ENCODE peak calls at places on chromosomes 16 and 17, in nine cellular contexts. A, C, R, I, O, Q, G, V and F are unnamed samples.

GRCh38 chr17:29565643-29566472 is 979 bp downstream of the ABHD15 start:
- DNase-seq in A (peak; percentile 61), C (no peak), R (peak; percentile 94), I (no peak), O (no peak), Q (peak; percentile 63), G (peak; percentile 85), V (peak; percentile 39), F (no peak)

GRCh38 chr17:1054656-1055055 is 57.7 kb downstream of the TIMM22 start:
- DNase-seq in A (no peak), C (no peak), R (no peak), I (no peak), O (no peak), Q (no peak), G (peak; percentile 19), V (no peak), F (no peak)

GRCh38 chr17:73549841-73550430 is 94.3 kb downstream of the SDK2 start:
- DNase-seq in A (no peak), C (no peak), R (no peak), I (no peak), O (no peak), Q (no peak), G (no peak), V (no peak), F (no peak)

GRCh38 chr17:5837055-5837491 is 233.1 kb upstream of the WSCD1 start:
- DNase-seq in A (no peak), C (no peak), R (no peak), I (peak; percentile 68), O (no peak), Q (no peak), G (no peak), V (no peak), F (peak; percentile 43)

GRCh38 chr16:28012031-28012445 is 51.5 kb downstream of the GSG1L start:
- DNase-seq in A (no peak), C (no peak), R (no peak), I (peak; percentile 20), O (peak; percentile 20), Q (no peak), G (no peak), V (no peak), F (peak; percentile 44)

GRCh38 chr17:69367298-69367697 is 40.4 kb upstream of the ABCA5 start:
- DNase-seq in A (no peak), C (no peak), R (no peak), I (no peak), O (no peak), Q (no peak), G (no peak), V (no peak), F (no peak)

GRCh38 chr17:77644181-77644972 is 314.1 kb upstream of the TNRC6C start:
- DNase-seq in A (no peak), C (no peak), R (peak; percentile 1), I (no peak), O (no peak), Q (no peak), G (no peak), V (no peak), F (no peak)

GRCh38 chr17:61335845-61336655 is 63.6 kb upstream of the TBX2 start:
- DNase-seq in A (peak; percentile 38), C (peak; percentile 90), R (no peak), I (peak; percentile 89), O (no peak), Q (no peak), G (no peak), V (no peak), F (no peak)

GRCh38 chr17:78572277-78573205 is 4.7 kb downstream of the DNAH17 start:
- DNase-seq in A (no peak), C (no peak), R (no peak), I (no peak), O (no peak), Q (no peak), G (no peak), V (no peak), F (no peak)

GRCh38 chr17:50056961-50057330 is 1.0 kb downstream of the ITGA3 start:
- DNase-seq in A (peak; percentile 75), C (peak; percentile 63), R (no peak), I (peak; percentile 55), O (no peak), Q (no peak), G (peak; percentile 69), V (no peak), F (peak; percentile 83)

DNA sequence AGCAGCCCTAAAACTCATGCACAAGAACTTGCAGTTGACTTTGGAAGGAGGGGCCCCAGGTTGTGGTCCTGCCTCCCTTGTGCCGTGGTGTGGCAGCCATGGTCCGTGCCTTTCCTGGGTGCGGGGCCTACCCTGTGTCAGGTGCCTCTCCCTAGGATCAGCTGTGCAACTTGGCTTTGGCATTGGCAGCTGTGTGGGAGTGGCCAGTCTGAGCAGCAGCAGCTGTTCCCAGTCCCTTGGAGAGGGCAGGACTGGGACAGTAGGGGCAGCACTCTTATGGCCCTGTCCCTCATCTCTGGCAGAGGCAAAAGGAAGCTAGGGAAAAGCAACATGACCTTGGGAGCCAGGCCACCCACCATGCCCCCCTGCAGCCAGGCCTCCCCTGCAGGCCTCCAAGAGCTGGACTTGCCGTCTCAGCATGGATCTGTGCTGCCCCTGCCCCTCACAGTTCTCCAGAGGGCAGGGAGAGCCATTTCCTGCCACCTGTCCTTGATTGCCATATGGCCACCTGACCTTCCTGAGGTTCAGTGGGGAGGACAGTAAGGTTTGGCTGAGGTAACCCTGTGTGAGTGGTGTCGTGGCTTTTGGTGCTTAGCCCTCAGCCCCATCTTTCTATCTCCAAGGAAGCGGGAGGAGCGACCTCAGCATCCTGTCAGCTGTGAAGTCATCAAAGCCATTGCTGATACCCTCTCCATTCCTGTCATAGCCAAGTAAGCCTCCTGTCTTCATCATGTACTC is 15.5 kb upstream of the NFATC3 start:
- DNase-seq in A (peak; percentile 54), C (no peak), R (no peak), I (no peak), O (peak; percentile 64), Q (no peak), G (peak; percentile 80), V (peak; percentile 64), F (no peak)
- H3K4me1 ChIP-seq in A (peaks cover 8% of the 10 kb centered on the region), C (peaks cover 6% of the 10 kb centered on the region), R (peaks cover 90% of the 10 kb centered on the region), I (peaks cover 16% of the 10 kb centered on the region), O (peaks cover 46% of the 10 kb centered on the region), Q (peaks cover 19% of the 10 kb centered on the region), G (peaks cover 22% of the 10 kb centered on the region), V (peaks cover 68% of the 10 kb centered on the region), F (peaks cover 46% of the 10 kb centered on the region)

GRCh38 chr16:29989111-29989858 is 6.1 kb downstream of the HIRIP3 start:
- DNase-seq in A (no peak), C (no peak), R (peak; percentile 49), I (no peak), O (no peak), Q (peak; percentile 35), G (no peak), V (no peak), F (no peak)

GRCh38 chr16:29991571-29991904 is 3.9 kb downstream of the HIRIP3 start:
- DNase-seq in A (no peak), C (no peak), R (peak; percentile 47), I (no peak), O (no peak), Q (no peak), G (no peak), V (no peak), F (no peak)

GRCh38 chr16:29990033-29990432 is 5.4 kb downstream of the HIRIP3 start:
- DNase-seq in A (peak; percentile 52), C (no peak), R (no peak), I (no peak), O (no peak), Q (no peak), G (no peak), V (no peak), F (no peak)

GRCh38 chr16:29992371-29992967 is 2.9 kb downstream of the HIRIP3 start:
- DNase-seq in A (no peak), C (peak; percentile 63), R (no peak), I (no peak), O (peak; percentile 70), Q (no peak), G (peak; percentile 22), V (no peak), F (no peak)

DNA sequence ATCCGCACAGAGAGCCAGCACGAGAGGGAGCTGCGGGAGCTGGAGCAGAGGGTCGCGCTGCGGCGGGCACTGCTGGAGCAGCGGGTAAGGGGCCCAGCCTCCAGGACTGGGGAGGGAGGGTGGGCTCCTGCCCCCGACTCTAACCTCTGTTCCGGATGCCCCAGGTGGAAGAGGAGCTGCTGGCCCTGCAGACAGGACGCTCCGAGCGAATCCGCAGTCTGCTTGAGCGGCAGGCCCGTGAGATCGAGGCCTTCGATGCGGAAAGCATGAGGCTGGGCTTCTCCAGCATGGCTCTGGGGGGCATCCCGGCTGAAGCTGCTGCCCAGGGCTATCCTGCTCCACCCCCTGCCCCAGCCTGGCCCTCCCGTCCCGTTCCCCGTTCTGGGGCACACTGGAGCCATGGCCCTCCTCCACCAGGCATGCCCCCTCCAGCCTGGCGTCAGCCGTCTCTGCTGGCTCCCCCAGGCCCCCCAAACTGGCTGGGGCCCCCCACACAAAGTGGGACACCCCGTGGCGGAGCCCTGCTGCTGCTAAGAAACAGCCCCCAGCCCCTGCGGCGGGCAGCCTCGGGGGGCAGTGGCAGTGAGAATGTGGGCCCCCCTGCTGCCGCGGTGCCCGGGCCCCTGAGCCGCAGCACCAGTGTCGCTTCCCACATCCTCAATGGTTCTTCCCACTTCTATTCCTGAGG is 4.4 kb downstream of the HIRIP3 start:
- DNase-seq in A (no peak), C (no peak), R (peak; percentile 73), I (no peak), O (no peak), Q (no peak), G (no peak), V (no peak), F (no peak)
- H3K4me3 ChIP-seq in A (no peak overlapping the region), C (no peak overlapping the region), R (no peak overlapping the region), I (no peak overlapping the region), O (no peak overlapping the region), Q (no peak overlapping the region), G (no peak overlapping the region), V (no peak overlapping the region), F (no peak overlapping the region)

GRCh38 chr16:75251280-75252048 is at the start of gene BCAR1:
- DNase-seq in A (peak; percentile 91), C (peak; percentile 92), R (peak; percentile 85), I (peak; percentile 90), O (peak; percentile 84), Q (peak; percentile 94), G (peak; percentile 89), V (no peak), F (peak; percentile 94)
- H3K4me1 ChIP-seq in A (peaks cover 39% of the 10 kb centered on the region), C (peaks cover 69% of the 10 kb centered on the region), R (peaks cover 99% of the 10 kb centered on the region), I (peaks cover 80% of the 10 kb centered on the region), O (peaks cover 91% of the 10 kb centered on the region), Q (peaks cover 97% of the 10 kb centered on the region), G (peaks cover 56% of the 10 kb centered on the region), V (peaks cover 5% of the 10 kb centered on the region), F (peaks cover 82% of the 10 kb centered on the region)

DNA sequence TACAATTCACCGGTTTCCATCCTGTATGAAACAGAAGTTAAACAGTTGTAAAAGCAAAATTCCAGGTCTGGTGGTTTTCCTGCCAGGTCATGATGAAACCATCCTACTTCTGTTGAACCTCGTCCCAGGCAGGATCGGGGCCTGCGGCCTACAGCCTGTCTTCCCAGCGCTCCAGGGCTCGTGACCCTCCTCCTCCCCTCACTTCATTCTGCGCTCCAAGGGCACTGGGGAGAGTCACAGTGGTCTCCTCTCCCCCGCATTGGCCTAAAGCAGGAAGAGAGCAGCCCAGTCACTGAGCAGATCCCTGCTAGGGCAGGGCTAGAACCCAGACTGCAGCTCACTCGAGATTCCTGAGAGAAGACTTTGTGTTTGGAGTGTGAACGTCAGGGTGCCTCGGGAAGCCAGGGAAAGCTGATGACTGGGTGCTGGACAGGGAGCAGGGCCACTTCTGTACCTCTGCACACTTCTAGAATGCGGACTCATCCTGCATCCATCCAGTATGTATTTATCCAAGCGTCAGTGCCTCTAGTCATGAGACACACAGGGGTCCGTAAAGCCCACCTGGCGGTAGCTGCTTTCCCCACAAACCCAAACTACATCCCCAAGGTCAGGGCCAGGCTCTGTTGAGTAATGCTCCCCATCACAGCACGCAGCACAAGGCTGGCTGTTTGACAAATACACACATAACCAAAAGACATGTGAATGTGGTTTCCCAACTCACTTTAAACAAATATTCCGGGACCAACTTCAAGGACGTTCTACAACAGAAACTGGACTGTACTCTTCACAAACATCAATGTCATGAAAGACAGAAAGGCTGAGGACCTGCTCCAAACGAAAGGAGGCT is 1.7 kb upstream of the ITGAE start:
- DNase-seq in A (no peak), C (peak; percentile 91), R (no peak), I (peak; percentile 94), O (peak; percentile 82), Q (peak; percentile 88), G (no peak), V (no peak), F (peak; percentile 84)
- H3K4me3 ChIP-seq in A (no peak overlapping the region), C (peak overlapping the region; percentile 25), R (no peak overlapping the region), I (no peak overlapping the region), O (no peak overlapping the region), Q (no peak overlapping the region), G (no peak overlapping the region), V (no peak overlapping the region), F (peak overlapping the region; percentile 23)